ENCODE peak calls at places on chromosome 10, in four cellular contexts. T is MCF 10A, I is neural crest cell, C is HT1080. U is an unnamed sample.

GRCh38 chr10:124245191-124245590 is 151.8 kb upstream of the CHST15 start:
- DNase-seq in T (no peak), I (no peak), C (no peak), U (no peak)

GRCh38 chr10:99534939-99535763 is 2.4 kb downstream of the NKX2-3 start:
- DNase-seq in T (no peak), I (no peak), C (no peak), U (no peak)

GRCh38 chr10:36336315-36336714 is 694.2 kb upstream of the FZD8 start:
- DNase-seq in T (peak; percentile 9), I (no peak), C (no peak), U (no peak)

GRCh38 chr10:51427758-51428157 is 271.6 kb downstream of the CSTF2T start:
- DNase-seq in T (no peak), I (no peak), C (no peak), U (no peak)

GRCh38 chr10:5399332-5399731 is 5.3 kb downstream of the TUBAL3 start:
- DNase-seq in T (no peak), I (no peak), C (no peak), U (no peak)

GRCh38 chr10:14604181-14605142 is 170.2 kb downstream of the FAM107B start:
- DNase-seq in T (peak; percentile 59), I (peak; percentile 60), C (peak; percentile 16), U (peak; percentile 27)

GRCh38 chr10:70930251-70931000 is 42.1 kb upstream of the PCBD1 start:
- DNase-seq in T (no peak), I (no peak), C (no peak), U (no peak)

GRCh38 chr10:90927293-90927692 is 6.4 kb upstream of the ANKRD1 start:
- DNase-seq in T (no peak), I (no peak), C (no peak), U (no peak)

GRCh38 chr10:46525177-46525823 is 31.2 kb downstream of the GPRIN2 start:
- DNase-seq in T (peak; percentile 73), I (no peak), C (peak; percentile 88), U (no peak)

GRCh38 chr10:100886946-100887345 is 25.8 kb upstream of the SLF2 start:
- DNase-seq in T (no peak), I (no peak), C (no peak), U (no peak)

GRCh38 chr10:115129752-115130151 is 36.6 kb downstream of the ATRNL1 start:
- DNase-seq in T (peak; percentile 26), I (no peak), C (peak; percentile 6), U (peak; percentile 15)

GRCh38 chr10:86242761-86243160 is 123.8 kb downstream of the GRID1 start:
- DNase-seq in T (no peak), I (no peak), C (no peak), U (no peak)

GRCh38 chr10:61974611-61975010 is 73.1 kb downstream of the ARID5B start:
- DNase-seq in T (peak; percentile 50), I (no peak), C (no peak), U (peak; percentile 29)

GRCh38 chr10:65112573-65112972 is 1591.4 kb downstream of the REEP3 start:
- DNase-seq in T (no peak), I (no peak), C (no peak), U (no peak)

GRCh38 chr10:71509444-71509843 is 112.7 kb downstream of the CDH23 start:
- DNase-seq in T (no peak), I (no peak), C (no peak), U (no peak)

GRCh38 chr10:22427101-22427500 is 81.8 kb downstream of the SPAG6 start:
- DNase-seq in T (peak; percentile 85), I (no peak), C (peak; percentile 74), U (no peak)

GRCh38 chr10:60230892-60231291 is 158.8 kb downstream of the ANK3 start:
- DNase-seq in T (no peak), I (no peak), C (peak; percentile 8), U (no peak)

GRCh38 chr10:127102176-127102575 is 94.2 kb downstream of the INSYN2A start:
- DNase-seq in T (peak; percentile 4), I (no peak), C (no peak), U (no peak)

GRCh38 chr10:48199580-48200377 is 74.7 kb downstream of the FRMPD2 start:
- DNase-seq in T (peak; percentile 35), I (no peak), C (peak; percentile 69), U (peak; percentile 33)

GRCh38 chr10:56116684-56117083 is 244.4 kb downstream of the ZWINT start:
- DNase-seq in T (peak; percentile 20), I (no peak), C (no peak), U (no peak)

GRCh38 chr10:73907841-73908517 is 3.0 kb upstream of the PLAU start:
- DNase-seq in T (peak; percentile 67), I (no peak), C (peak; percentile 76), U (no peak)

GRCh38 chr10:95327367-95327766 is 36.6 kb upstream of the PDLIM1 start:
- DNase-seq in T (peak; percentile 78), I (no peak), C (peak; percentile 72), U (peak; percentile 66)

GRCh38 chr10:60827791-60828488 is 49.7 kb downstream of the CDK1 start:
- DNase-seq in T (peak; percentile 42), I (no peak), C (peak; percentile 84), U (peak; percentile 70)

GRCh38 chr10:86687750-86688149 is 19.4 kb downstream of the LDB3 start:
- DNase-seq in T (no peak), I (no peak), C (no peak), U (peak; percentile 41)

GRCh38 chr10:93115661-93116383 is 42.1 kb downstream of the CYP26A1 start:
- DNase-seq in T (peak; percentile 82), I (peak; percentile 62), C (peak; percentile 57), U (peak; percentile 12)

GRCh38 chr10:6034371-6034770 is 27.8 kb downstream of the IL2RA start:
- DNase-seq in T (no peak), I (no peak), C (no peak), U (no peak)

GRCh38 chr10:132186488-132187413 is at the start of gene DPYSL4:
- DNase-seq in T (no peak), I (no peak), C (no peak), U (no peak)

GRCh38 chr10:68112837-68113236 is 3.5 kb downstream of the MYPN start:
- DNase-seq in T (no peak), I (no peak), C (no peak), U (no peak)